ENCODE peak calls at places on chromosome 13, in five cellular contexts. One of them, this sample, is unnamed.

GRCh38 chr13:77378662-77379061 is 51.8 kb upstream of the MYCBP2 start:
- DNase-seq in CD4-positive, alpha-beta T cell: no peak
- DNase-seq in GM04504: no peak
- DNase-seq in ELR: no peak
- DNase-seq in HAP-1: no peak
- DNase-seq in this sample: no peak

GRCh38 chr13:48804836-48805601 is 151.3 kb downstream of the CYSLTR2 start:
- DNase-seq in CD4-positive, alpha-beta T cell: no peak
- DNase-seq in GM04504: no peak
- DNase-seq in ELR: peak
- DNase-seq in HAP-1: no peak
- DNase-seq in this sample: no peak

GRCh38 chr13:40187324-40187795 is 479.1 kb downstream of the FOXO1 start:
- DNase-seq in CD4-positive, alpha-beta T cell: peak
- DNase-seq in GM04504: no peak
- DNase-seq in ELR: no peak
- DNase-seq in HAP-1: no peak
- DNase-seq in this sample: peak

GRCh38 chr13:48265217-48265815 is 32.3 kb downstream of the ITM2B start:
- DNase-seq in CD4-positive, alpha-beta T cell: no peak
- DNase-seq in GM04504: no peak
- DNase-seq in ELR: no peak
- DNase-seq in HAP-1: no peak
- DNase-seq in this sample: no peak

GRCh38 chr13:80029170-80029569 is 311.8 kb downstream of the SPRY2 start:
- DNase-seq in CD4-positive, alpha-beta T cell: no peak
- DNase-seq in GM04504: no peak
- DNase-seq in ELR: no peak
- DNase-seq in HAP-1: no peak
- DNase-seq in this sample: no peak

GRCh38 chr13:29855784-29856183 is 5.4 kb upstream of the UBL3 start:
- DNase-seq in CD4-positive, alpha-beta T cell: no peak
- DNase-seq in GM04504: no peak
- DNase-seq in ELR: no peak
- DNase-seq in HAP-1: no peak
- DNase-seq in this sample: no peak

GRCh38 chr13:98289339-98289935 is 112.4 kb upstream of the RNF113B start:
- DNase-seq in CD4-positive, alpha-beta T cell: no peak
- DNase-seq in GM04504: no peak
- DNase-seq in ELR: no peak
- DNase-seq in HAP-1: no peak
- DNase-seq in this sample: no peak

GRCh38 chr13:68261105-68261504 is 1031.0 kb upstream of the PCDH9 start:
- DNase-seq in CD4-positive, alpha-beta T cell: no peak
- DNase-seq in GM04504: no peak
- DNase-seq in ELR: no peak
- DNase-seq in HAP-1: no peak
- DNase-seq in this sample: no peak

GRCh38 chr13:31073859-31074718 is 87.6 kb downstream of the HSPH1 start:
- DNase-seq in CD4-positive, alpha-beta T cell: no peak
- DNase-seq in GM04504: no peak
- DNase-seq in ELR: peak
- DNase-seq in HAP-1: peak
- DNase-seq in this sample: no peak

GRCh38 chr13:21688056-21688455 is 17.2 kb downstream of the FGF9 start:
- DNase-seq in CD4-positive, alpha-beta T cell: no peak
- DNase-seq in GM04504: no peak
- DNase-seq in ELR: no peak
- DNase-seq in HAP-1: no peak
- DNase-seq in this sample: no peak

GRCh38 chr13:43935878-43936277 is 56.2 kb downstream of the LACC1 start:
- DNase-seq in CD4-positive, alpha-beta T cell: no peak
- DNase-seq in GM04504: peak
- DNase-seq in ELR: no peak
- DNase-seq in HAP-1: no peak
- DNase-seq in this sample: no peak

GRCh38 chr13:60331249-60332012 is 65.6 kb upstream of the TDRD3 start:
- DNase-seq in CD4-positive, alpha-beta T cell: no peak
- DNase-seq in GM04504: no peak
- DNase-seq in ELR: no peak
- DNase-seq in HAP-1: no peak
- DNase-seq in this sample: no peak

GRCh38 chr13:46202956-46203355 is 8.8 kb upstream of the LRRC63 start:
- DNase-seq in CD4-positive, alpha-beta T cell: no peak
- DNase-seq in GM04504: no peak
- DNase-seq in ELR: no peak
- DNase-seq in HAP-1: no peak
- DNase-seq in this sample: no peak

GRCh38 chr13:57630661-57631606 is 610 bp upstream of the PCDH17 start:
- DNase-seq in CD4-positive, alpha-beta T cell: no peak
- DNase-seq in GM04504: no peak
- DNase-seq in ELR: peak
- DNase-seq in HAP-1: peak
- DNase-seq in this sample: no peak

GRCh38 chr13:31945202-31945978 is 86.2 kb upstream of the FRY start:
- DNase-seq in CD4-positive, alpha-beta T cell: no peak
- DNase-seq in GM04504: peak
- DNase-seq in ELR: peak
- DNase-seq in HAP-1: no peak
- DNase-seq in this sample: no peak

GRCh38 chr13:44323754-44324153 is 49.9 kb upstream of the SERP2 start:
- DNase-seq in CD4-positive, alpha-beta T cell: no peak
- DNase-seq in GM04504: no peak
- DNase-seq in ELR: no peak
- DNase-seq in HAP-1: no peak
- DNase-seq in this sample: no peak

GRCh38 chr13:22278336-22278929 is 607.6 kb downstream of the FGF9 start:
- DNase-seq in CD4-positive, alpha-beta T cell: peak
- DNase-seq in GM04504: peak
- DNase-seq in ELR: peak
- DNase-seq in HAP-1: no peak
- DNase-seq in this sample: peak

GRCh38 chr13:73065665-73066350 is 7.0 kb downstream of the KLF5 start:
- DNase-seq in CD4-positive, alpha-beta T cell: no peak
- DNase-seq in GM04504: no peak
- DNase-seq in ELR: no peak
- DNase-seq in HAP-1: peak
- DNase-seq in this sample: no peak

GRCh38 chr13:111387945-111388600 is 67.6 kb downstream of the TEX29 start:
- DNase-seq in CD4-positive, alpha-beta T cell: no peak
- DNase-seq in GM04504: no peak
- DNase-seq in ELR: no peak
- DNase-seq in HAP-1: no peak
- DNase-seq in this sample: no peak

GRCh38 chr13:109145631-109146030 is 516.2 kb downstream of the MYO16 start:
- DNase-seq in CD4-positive, alpha-beta T cell: no peak
- DNase-seq in GM04504: peak
- DNase-seq in ELR: peak
- DNase-seq in HAP-1: no peak
- DNase-seq in this sample: no peak

GRCh38 chr13:111912991-111913781 is 153.8 kb upstream of the SOX1 start:
- DNase-seq in CD4-positive, alpha-beta T cell: no peak
- DNase-seq in GM04504: no peak
- DNase-seq in ELR: no peak
- DNase-seq in HAP-1: no peak
- DNase-seq in this sample: no peak

GRCh38 chr13:36965767-36966166 is 33.4 kb downstream of the ALG5 start:
- DNase-seq in CD4-positive, alpha-beta T cell: no peak
- DNase-seq in GM04504: peak
- DNase-seq in ELR: peak
- DNase-seq in HAP-1: no peak
- DNase-seq in this sample: no peak

GRCh38 chr13:47672982-47673670 is 327.9 kb downstream of the SUCLA2 start:
- DNase-seq in CD4-positive, alpha-beta T cell: no peak
- DNase-seq in GM04504: peak
- DNase-seq in ELR: peak
- DNase-seq in HAP-1: no peak
- DNase-seq in this sample: no peak